ENCODE peak calls at places on chromosomes 12 and 14, in eight cellular contexts. N is stimulated activated naive CD8-positive, alpha-beta T cell treated with anti-CD3 and anti-CD28 coated beads, Interleukin-15, Interleukin-2, amounts not matched to agents 100 U/mL and 50 U/mL, for 24 hours; O is stimulated activated CD8-positive, alpha-beta memory T cell treated with anti-CD3 and anti-CD28 coated beads, Interleukin-7, amount 100 ng/mL, for 4 hours; Q is globus pallidus; F is stimulated activated CD4-positive, alpha-beta T cell treated with anti-CD3 and anti-CD28 coated beads, Interleukin-1b, Interleukin-23, amount 100 ng/mL, for 24 hours; D is AG08396; H is uterus; Y is body of pancreas. B is an unnamed sample.

GRCh38 chr12:113162102-113163029 is 12.8 kb downstream of the CFAP73 start:
- DNase-seq in N (no peak), O (no peak), D (peak; percentile 75), Q (no peak), Y (peak; percentile 73), F (no peak), H (no peak), B (no peak)

GRCh38 chr14:50230601-50231474 is 540 bp downstream of the SOS2 start:
- DNase-seq in Y (peak; percentile 65), N (peak; percentile 53), O (no peak), Q (peak; percentile 61), H (peak; percentile 58), F (peak; percentile 15), D (peak; percentile 44), B (no peak)

GRCh38 chr14:100677152-100677924 is 49.4 kb upstream of the DLK1 start:
- DNase-seq in F (no peak), D (no peak), Y (no peak), Q (no peak), H (peak; percentile 53), O (no peak), N (no peak), B (no peak)

GRCh38 chr12:107884769-107885694 is 110.5 kb downstream of the ASCL4 start:
- DNase-seq in N (peak; percentile 51), Q (peak; percentile 27), Y (peak; percentile 59), F (peak; percentile 28), D (peak; percentile 72), O (no peak), H (no peak), B (no peak)

GRCh38 chr12:72272731-72273498 is 745 bp downstream of the TRHDE start:
- DNase-seq in H (peak; percentile 21), N (no peak), O (no peak), Y (peak; percentile 30), F (no peak), D (peak; percentile 67), Q (no peak), B (no peak)

GRCh38 chr12:94698553-94698952 is 48.2 kb upstream of the TMCC3 start:
- DNase-seq in O (no peak), H (no peak), Y (no peak), D (no peak), Q (no peak), F (no peak), N (no peak), B (no peak)

GRCh38 chr12:53053223-53054111 is 3.6 kb downstream of the TNS2 start:
- DNase-seq in D (no peak), H (peak; percentile 57), N (peak; percentile 62), Q (peak; percentile 81), Y (peak; percentile 85), F (no peak), O (peak; percentile 34), B (no peak)

GRCh38 chr12:31922341-31923062 is 36.7 kb upstream of the RESF1 start:
- DNase-seq in N (no peak), O (no peak), H (no peak), F (no peak), Y (no peak), D (no peak), Q (no peak), B (no peak)

GRCh38 chr12:93645702-93646101 is 31.5 kb upstream of the CRADD start:
- DNase-seq in D (peak; percentile 55), Q (no peak), Y (no peak), N (no peak), F (no peak), H (no peak), O (no peak), B (no peak)

B was measured in iPS DF 6.9.